ENCODE peak calls at places on chromosomes 3 and 15, in seven cellular contexts. G, W, R, L, F, E and H are unnamed samples.

GRCh38 chr15:48393650-48394049 is 62.4 kb downstream of the DUT start:
- DNase-seq in L (peak; percentile 36), G (no peak), R (no peak), F (peak; percentile 80), W (peak; percentile 55), E (no peak), H (peak; percentile 81)

GRCh38 chr15:37574985-37575384 is 359.5 kb upstream of the TMCO5A start:
- DNase-seq in G (no peak), W (no peak), E (no peak), R (no peak), L (no peak), F (no peak), H (no peak)

GRCh38 chr15:73038186-73038585 is 14.1 kb upstream of the NEO1 start:
- DNase-seq in F (no peak), G (no peak), R (no peak), L (no peak), E (no peak), W (no peak), H (no peak)

GRCh38 chr3:157532529-157533297 is 29.5 kb upstream of the VEPH1 start:
- DNase-seq in F (peak; percentile 92), L (no peak), G (peak; percentile 71), E (peak; percentile 14), R (no peak), W (peak; percentile 92), H (peak; percentile 93)

GRCh38 chr3:194270627-194271458 is 80.3 kb downstream of the CPN2 start:
- DNase-seq in F (no peak), G (no peak), W (peak; percentile 77), L (peak; percentile 83), R (peak; percentile 93), E (no peak), H (peak; percentile 54)

GRCh38 chr3:186193534-186194450 is 84.9 kb upstream of the ETV5 start:
- DNase-seq in F (no peak), W (no peak), E (no peak), G (no peak), R (no peak), L (no peak), H (no peak)

GRCh38 chr3:186790261-186790981 is 7.0 kb downstream of the EIF4A2 start:
- DNase-seq in W (peak; percentile 72), E (no peak), F (peak; percentile 61), G (no peak), R (no peak), L (no peak), H (peak; percentile 35)

GRCh38 chr3:64240445-64240844 is 15.2 kb upstream of the PRICKLE2 start:
- DNase-seq in G (no peak), L (no peak), F (no peak), E (no peak), W (peak; percentile 29), R (no peak), H (no peak)

GRCh38 chr15:68440136-68440535 is 8.2 kb upstream of the ITGA11 start:
- DNase-seq in G (no peak), W (no peak), F (no peak), E (no peak), R (no peak), L (no peak), H (no peak)

GRCh38 chr3:94336076-94336741 is 273.3 kb downstream of the NSUN3 start:
- DNase-seq in W (peak; percentile 59), R (no peak), G (peak; percentile 26), E (no peak), L (no peak), F (peak; percentile 70), H (peak; percentile 33)

GRCh38 chr3:89964347-89964746 is 856.9 kb downstream of the EPHA3 start:
- DNase-seq in E (no peak), R (no peak), F (peak; percentile 4), G (no peak), L (no peak), W (peak; percentile 50), H (no peak)

GRCh38 chr3:133792171-133792763 is 13.3 kb upstream of the SRPRB start:
- DNase-seq in E (no peak), L (no peak), W (peak; percentile 37), F (peak; percentile 5), G (no peak), R (no peak), H (no peak)

GRCh38 chr3:56838441-56838840 is 36.7 kb upstream of the ARHGEF3 start:
- DNase-seq in G (no peak), E (no peak), F (no peak), L (no peak), R (no peak), W (no peak), H (no peak)

GRCh38 chr3:16112910-16113504 is 61.5 kb upstream of the GALNT15 start:
- DNase-seq in L (no peak), W (peak; percentile 95), G (no peak), F (peak; percentile 90), R (no peak), E (no peak), H (peak; percentile 81)

GRCh38 chr15:71011503-71012155 is 103.6 kb upstream of the THSD4 start:
- DNase-seq in E (no peak), L (no peak), G (peak; percentile 44), W (peak; percentile 80), F (peak; percentile 84), R (no peak), H (peak; percentile 66)

DNA sequence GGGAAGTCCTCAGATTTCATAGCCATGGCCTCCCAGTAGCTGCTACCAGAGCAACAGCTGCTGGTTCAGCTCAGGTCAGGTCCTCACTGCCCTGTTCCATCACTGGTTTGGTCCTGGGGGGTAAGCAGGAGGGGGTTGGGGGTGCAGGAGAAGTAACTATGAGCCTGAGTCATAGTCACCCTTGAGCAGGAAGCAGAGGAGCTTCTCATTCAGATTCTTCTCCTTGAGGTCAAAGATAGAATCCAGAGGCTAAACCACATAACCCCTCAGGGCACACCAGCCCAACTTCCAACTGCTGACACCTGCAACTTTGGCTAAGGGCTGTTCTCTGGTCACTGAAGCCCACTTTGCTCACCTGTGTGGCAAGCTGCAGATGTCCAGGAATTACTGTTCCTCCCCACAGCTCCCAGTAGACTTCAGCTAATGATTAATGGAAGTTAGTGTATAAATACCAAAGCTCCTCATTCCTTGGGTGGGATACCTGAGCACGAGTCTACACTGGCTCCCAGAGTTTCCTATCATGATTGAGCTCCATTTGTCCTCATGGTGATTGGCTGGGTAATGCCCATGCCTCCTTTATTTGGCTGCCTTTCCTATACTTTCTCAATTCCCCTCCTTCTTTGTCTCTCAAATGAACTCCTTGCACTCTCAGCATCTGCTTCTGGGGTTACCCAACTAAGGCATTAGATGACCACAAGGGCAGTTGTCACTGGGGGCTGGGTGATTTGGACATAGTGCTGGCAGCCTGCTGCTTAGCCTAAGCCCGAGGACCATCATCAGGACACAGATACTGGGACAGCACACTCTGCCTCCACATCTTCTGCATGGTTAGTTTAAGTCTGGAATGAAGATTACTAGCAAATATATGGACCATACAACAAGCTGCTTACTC is 48.9 kb upstream of the LRRFIP2 start:
- DNase-seq in W (peak; percentile 44), L (no peak), E (no peak), G (no peak), F (peak; percentile 43), R (no peak), H (no peak)
- H3K4me3 ChIP-seq in W (no peak overlapping the region), L (no peak overlapping the region), E (no peak overlapping the region), G (no peak overlapping the region), F (no peak overlapping the region), R (no peak overlapping the region), H (no peak overlapping the region)

GRCh38 chr3:128306481-128306880 is 153.2 kb downstream of the EEFSEC start:
- DNase-seq in E (no peak), G (no peak), F (no peak), L (no peak), W (no peak), R (no peak), H (no peak)

GRCh38 chr3:128309026-128309425 is 155.7 kb downstream of the EEFSEC start:
- DNase-seq in F (no peak), R (no peak), G (no peak), W (no peak), E (no peak), L (no peak), H (no peak)

GRCh38 chr3:128307781-128308469 is 154.6 kb downstream of the EEFSEC start:
- DNase-seq in G (no peak), L (no peak), W (no peak), E (no peak), F (no peak), R (no peak), H (no peak)

GRCh38 chr3:128310286-128311058 is 156.2 kb downstream of the DNAJB8 start:
- DNase-seq in W (no peak), F (no peak), R (no peak), L (no peak), G (no peak), E (no peak), H (no peak)

GRCh38 chr3:128307029-128307633 is 153.8 kb downstream of the EEFSEC start:
- DNase-seq in F (no peak), G (no peak), E (no peak), W (no peak), R (no peak), L (no peak), H (no peak)
- TF ChIP-seq CTCF in F (peak; percentile 9), G (no peak), E (no peak), W (no peak), R (peak; percentile 5), L (no peak), H (no peak)

DNA sequence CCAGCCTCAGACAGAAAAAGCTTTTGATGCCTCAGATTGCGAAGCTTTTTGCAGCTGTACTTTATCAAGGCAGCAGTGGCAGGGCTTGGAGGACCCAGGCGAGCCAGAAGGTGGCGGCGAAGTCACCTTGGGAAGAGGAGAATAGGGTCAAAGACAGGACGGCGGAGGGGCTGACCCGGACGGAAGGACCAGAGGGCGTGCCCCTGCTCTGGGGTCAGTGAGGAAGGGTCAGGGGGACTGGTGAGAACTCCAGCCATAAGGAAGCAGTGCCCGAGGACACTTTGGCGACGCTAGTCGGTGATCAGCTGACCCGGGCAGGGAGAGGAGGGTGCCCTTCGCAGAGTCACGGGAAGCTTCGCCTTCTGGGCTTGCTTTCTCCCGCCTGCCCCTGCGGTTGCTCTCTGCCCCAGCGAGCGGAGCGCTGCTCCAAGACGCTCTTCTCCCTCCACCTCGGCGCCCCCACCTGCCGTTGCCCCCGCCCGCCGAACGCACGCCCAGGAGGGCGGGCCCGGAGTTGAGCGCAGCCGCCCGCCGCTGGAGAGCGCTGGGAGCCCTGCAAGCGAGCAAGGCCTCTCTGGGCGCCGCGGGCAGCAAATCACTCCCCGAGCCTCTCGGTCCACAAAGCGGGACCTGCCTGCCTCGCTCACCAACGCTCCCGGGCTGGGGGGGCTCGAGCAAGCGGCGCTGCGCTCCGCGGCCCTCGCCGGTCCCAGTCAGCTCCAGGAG is 1.4 kb downstream of the CADPS start:
- DNase-seq in G (no peak), E (no peak), F (no peak), W (peak; percentile 26), L (peak; percentile 10), R (peak; percentile 46), H (peak; percentile 13)
- H3K4me3 ChIP-seq in G (no peak overlapping the region), E (no peak overlapping the region), F (no peak overlapping the region), W (peak overlapping the region; percentile 51), L (peak overlapping the region; percentile 32), R (peak overlapping the region; percentile 55), H (peak overlapping the region; percentile 55)

GRCh38 chr3:21888656-21889055 is 137.6 kb upstream of the ZNF385D start:
- DNase-seq in G (no peak), L (no peak), E (no peak), W (no peak), R (no peak), F (no peak), H (no peak)

GRCh38 chr3:21889166-21889565 is 138.2 kb upstream of the ZNF385D start:
- DNase-seq in F (no peak), G (no peak), E (no peak), R (no peak), W (no peak), L (no peak), H (no peak)

GRCh38 chr3:21892104-21892503 is 141.1 kb upstream of the ZNF385D start:
- DNase-seq in L (no peak), F (no peak), W (no peak), R (no peak), G (no peak), E (no peak), H (no peak)

GRCh38 chr3:21893250-21893649 is 142.2 kb upstream of the ZNF385D start:
- DNase-seq in G (no peak), F (peak; percentile 17), R (no peak), L (no peak), W (peak; percentile 54), E (no peak), H (peak; percentile 47)

GRCh38 chr3:21894459-21895083 is 143.6 kb upstream of the ZNF385D start:
- DNase-seq in G (no peak), L (no peak), F (peak; percentile 35), E (no peak), R (no peak), W (peak; percentile 53), H (peak; percentile 33)
- TF ChIP-seq CTCF in G (peak; percentile 63), L (no peak), F (peak; percentile 65), E (no peak), R (peak; percentile 67), W (peak; percentile 54), H (peak; percentile 71)